ENCODE peak calls at places on chromosomes 4 and X, in ten cellular contexts. One of them, this sample, is unnamed.

GRCh38 chr4:5632043-5632440 is 76.3 kb downstream of the EVC2 start:
- DNase-seq in RWPE1: no peak
- DNase-seq in NCI-H2029 treated with DMSO at 0.1 percent for 48 hours: no peak
- DNase-seq in lower lobe of right lung: no peak
- DNase-seq in astrocyte of the spinal cord: no peak
- DNase-seq in stimulated activated naive CD4-positive, alpha-beta T cell treated with Interleukin-2 at 50 U/mL for 16 hours: no peak
- DNase-seq in sigmoid colon: no peak
- DNase-seq in GM03348: no peak
- DNase-seq in activated CD4-positive, alpha-beta T cell treated with anti-CD3 and anti-CD28 coated beads for 36 hours: no peak
- DNase-seq in stimulated activated CD4-positive, alpha-beta T cell treated with anti-CD3 and anti-CD28 coated beads, Interleukin-2, amount 100 ng/mL, for 48 hours: no peak
- DNase-seq in this sample: no peak

GRCh38 chrX:28124416-28124815 is 143.2 kb upstream of the DCAF8L1 start:
- DNase-seq in stimulated activated naive CD4-positive, alpha-beta T cell treated with Interleukin-2 at 50 U/mL for 16 hours: no peak
- DNase-seq in sigmoid colon: no peak
- DNase-seq in stimulated activated CD4-positive, alpha-beta T cell treated with anti-CD3 and anti-CD28 coated beads, Interleukin-2, amount 100 ng/mL, for 48 hours: no peak
- DNase-seq in activated CD4-positive, alpha-beta T cell treated with anti-CD3 and anti-CD28 coated beads for 36 hours: no peak
- DNase-seq in astrocyte of the spinal cord: no peak
- DNase-seq in GM03348: no peak
- DNase-seq in RWPE1: no peak
- DNase-seq in NCI-H2029 treated with DMSO at 0.1 percent for 48 hours: no peak
- DNase-seq in lower lobe of right lung: no peak
- DNase-seq in this sample: no peak

GRCh38 chrX:133448512-133449076 is 33.3 kb upstream of the GPC4 start:
- DNase-seq in GM03348: peak; percentile 17
- DNase-seq in activated CD4-positive, alpha-beta T cell treated with anti-CD3 and anti-CD28 coated beads for 36 hours: no peak
- DNase-seq in sigmoid colon: no peak
- DNase-seq in stimulated activated CD4-positive, alpha-beta T cell treated with anti-CD3 and anti-CD28 coated beads, Interleukin-2, amount 100 ng/mL, for 48 hours: no peak
- DNase-seq in RWPE1: no peak
- DNase-seq in astrocyte of the spinal cord: peak; percentile 4
- DNase-seq in NCI-H2029 treated with DMSO at 0.1 percent for 48 hours: peak; percentile 3
- DNase-seq in stimulated activated naive CD4-positive, alpha-beta T cell treated with Interleukin-2 at 50 U/mL for 16 hours: no peak
- DNase-seq in lower lobe of right lung: no peak
- DNase-seq in this sample: no peak

GRCh38 chr4:38160487-38161207 is 200.4 kb downstream of the PTTG2 start:
- DNase-seq in activated CD4-positive, alpha-beta T cell treated with anti-CD3 and anti-CD28 coated beads for 36 hours: peak; percentile 69
- DNase-seq in NCI-H2029 treated with DMSO at 0.1 percent for 48 hours: peak; percentile 94
- DNase-seq in sigmoid colon: peak; percentile 72
- DNase-seq in astrocyte of the spinal cord: peak; percentile 93
- DNase-seq in stimulated activated CD4-positive, alpha-beta T cell treated with anti-CD3 and anti-CD28 coated beads, Interleukin-2, amount 100 ng/mL, for 48 hours: peak; percentile 48
- DNase-seq in stimulated activated naive CD4-positive, alpha-beta T cell treated with Interleukin-2 at 50 U/mL for 16 hours: peak; percentile 44
- DNase-seq in RWPE1: peak; percentile 90
- DNase-seq in GM03348: peak; percentile 87
- DNase-seq in lower lobe of right lung: no peak
- DNase-seq in this sample: peak; percentile 98

GRCh38 chr4:17275836-17276235 is 236.1 kb downstream of the QDPR start:
- DNase-seq in lower lobe of right lung: no peak
- DNase-seq in stimulated activated CD4-positive, alpha-beta T cell treated with anti-CD3 and anti-CD28 coated beads, Interleukin-2, amount 100 ng/mL, for 48 hours: no peak
- DNase-seq in GM03348: no peak
- DNase-seq in NCI-H2029 treated with DMSO at 0.1 percent for 48 hours: no peak
- DNase-seq in stimulated activated naive CD4-positive, alpha-beta T cell treated with Interleukin-2 at 50 U/mL for 16 hours: no peak
- DNase-seq in RWPE1: no peak
- DNase-seq in activated CD4-positive, alpha-beta T cell treated with anti-CD3 and anti-CD28 coated beads for 36 hours: no peak
- DNase-seq in sigmoid colon: no peak
- DNase-seq in astrocyte of the spinal cord: no peak
- DNase-seq in this sample: no peak

GRCh38 chr4:133982533-133983224 is 218.9 kb downstream of the PABPC4L start:
- DNase-seq in stimulated activated CD4-positive, alpha-beta T cell treated with anti-CD3 and anti-CD28 coated beads, Interleukin-2, amount 100 ng/mL, for 48 hours: no peak
- DNase-seq in GM03348: no peak
- DNase-seq in NCI-H2029 treated with DMSO at 0.1 percent for 48 hours: no peak
- DNase-seq in activated CD4-positive, alpha-beta T cell treated with anti-CD3 and anti-CD28 coated beads for 36 hours: no peak
- DNase-seq in stimulated activated naive CD4-positive, alpha-beta T cell treated with Interleukin-2 at 50 U/mL for 16 hours: no peak
- DNase-seq in RWPE1: no peak
- DNase-seq in lower lobe of right lung: no peak
- DNase-seq in sigmoid colon: no peak
- DNase-seq in astrocyte of the spinal cord: peak; percentile 32
- DNase-seq in this sample: no peak

GRCh38 chr4:86294883-86295282 is 65.0 kb downstream of the MAPK10 start:
- DNase-seq in lower lobe of right lung: no peak
- DNase-seq in stimulated activated CD4-positive, alpha-beta T cell treated with anti-CD3 and anti-CD28 coated beads, Interleukin-2, amount 100 ng/mL, for 48 hours: no peak
- DNase-seq in RWPE1: no peak
- DNase-seq in NCI-H2029 treated with DMSO at 0.1 percent for 48 hours: no peak
- DNase-seq in GM03348: no peak
- DNase-seq in astrocyte of the spinal cord: no peak
- DNase-seq in stimulated activated naive CD4-positive, alpha-beta T cell treated with Interleukin-2 at 50 U/mL for 16 hours: no peak
- DNase-seq in activated CD4-positive, alpha-beta T cell treated with anti-CD3 and anti-CD28 coated beads for 36 hours: no peak
- DNase-seq in sigmoid colon: no peak
- DNase-seq in this sample: no peak

GRCh38 chrX:30504309-30504708 is 73.3 kb downstream of the TASL start:
- DNase-seq in sigmoid colon: no peak
- DNase-seq in GM03348: peak; percentile 18
- DNase-seq in NCI-H2029 treated with DMSO at 0.1 percent for 48 hours: peak; percentile 4
- DNase-seq in lower lobe of right lung: no peak
- DNase-seq in stimulated activated naive CD4-positive, alpha-beta T cell treated with Interleukin-2 at 50 U/mL for 16 hours: no peak
- DNase-seq in stimulated activated CD4-positive, alpha-beta T cell treated with anti-CD3 and anti-CD28 coated beads, Interleukin-2, amount 100 ng/mL, for 48 hours: no peak
- DNase-seq in RWPE1: no peak
- DNase-seq in astrocyte of the spinal cord: peak; percentile 45
- DNase-seq in activated CD4-positive, alpha-beta T cell treated with anti-CD3 and anti-CD28 coated beads for 36 hours: no peak
- DNase-seq in this sample: no peak

GRCh38 chrX:66110112-66110511 is 53.9 kb upstream of the HEPH start:
- DNase-seq in RWPE1: peak; percentile 11
- DNase-seq in activated CD4-positive, alpha-beta T cell treated with anti-CD3 and anti-CD28 coated beads for 36 hours: peak; percentile 16
- DNase-seq in GM03348: peak; percentile 5
- DNase-seq in sigmoid colon: no peak
- DNase-seq in lower lobe of right lung: no peak
- DNase-seq in stimulated activated naive CD4-positive, alpha-beta T cell treated with Interleukin-2 at 50 U/mL for 16 hours: no peak
- DNase-seq in NCI-H2029 treated with DMSO at 0.1 percent for 48 hours: no peak
- DNase-seq in stimulated activated CD4-positive, alpha-beta T cell treated with anti-CD3 and anti-CD28 coated beads, Interleukin-2, amount 100 ng/mL, for 48 hours: peak; percentile 0
- DNase-seq in astrocyte of the spinal cord: no peak
- DNase-seq in this sample: no peak

GRCh38 chr4:177255359-177255758 is 54.3 kb upstream of the NEIL3 start:
- DNase-seq in stimulated activated CD4-positive, alpha-beta T cell treated with anti-CD3 and anti-CD28 coated beads, Interleukin-2, amount 100 ng/mL, for 48 hours: no peak
- DNase-seq in lower lobe of right lung: no peak
- DNase-seq in stimulated activated naive CD4-positive, alpha-beta T cell treated with Interleukin-2 at 50 U/mL for 16 hours: no peak
- DNase-seq in NCI-H2029 treated with DMSO at 0.1 percent for 48 hours: no peak
- DNase-seq in GM03348: no peak
- DNase-seq in activated CD4-positive, alpha-beta T cell treated with anti-CD3 and anti-CD28 coated beads for 36 hours: no peak
- DNase-seq in sigmoid colon: no peak
- DNase-seq in RWPE1: no peak
- DNase-seq in astrocyte of the spinal cord: no peak
- DNase-seq in this sample: no peak

GRCh38 chr4:78058591-78059523 is 1.7 kb downstream of the FRAS1 start:
- DNase-seq in stimulated activated CD4-positive, alpha-beta T cell treated with anti-CD3 and anti-CD28 coated beads, Interleukin-2, amount 100 ng/mL, for 48 hours: no peak
- DNase-seq in astrocyte of the spinal cord: peak; percentile 29
- DNase-seq in RWPE1: peak; percentile 47
- DNase-seq in lower lobe of right lung: peak; percentile 61
- DNase-seq in activated CD4-positive, alpha-beta T cell treated with anti-CD3 and anti-CD28 coated beads for 36 hours: peak; percentile 23
- DNase-seq in stimulated activated naive CD4-positive, alpha-beta T cell treated with Interleukin-2 at 50 U/mL for 16 hours: no peak
- DNase-seq in GM03348: peak; percentile 79
- DNase-seq in sigmoid colon: peak; percentile 77
- DNase-seq in NCI-H2029 treated with DMSO at 0.1 percent for 48 hours: peak; percentile 56
- DNase-seq in this sample: peak; percentile 9

GRCh38 chr4:112514079-112514448 is 1.9 kb downstream of the NEUROG2 start:
- DNase-seq in stimulated activated naive CD4-positive, alpha-beta T cell treated with Interleukin-2 at 50 U/mL for 16 hours: no peak
- DNase-seq in NCI-H2029 treated with DMSO at 0.1 percent for 48 hours: no peak
- DNase-seq in GM03348: no peak
- DNase-seq in RWPE1: no peak
- DNase-seq in stimulated activated CD4-positive, alpha-beta T cell treated with anti-CD3 and anti-CD28 coated beads, Interleukin-2, amount 100 ng/mL, for 48 hours: no peak
- DNase-seq in sigmoid colon: no peak
- DNase-seq in astrocyte of the spinal cord: no peak
- DNase-seq in lower lobe of right lung: no peak
- DNase-seq in activated CD4-positive, alpha-beta T cell treated with anti-CD3 and anti-CD28 coated beads for 36 hours: peak; percentile 24
- DNase-seq in this sample: no peak

GRCh38 chrX:9729161-9729885 is 36.3 kb downstream of the GPR143 start:
- DNase-seq in stimulated activated CD4-positive, alpha-beta T cell treated with anti-CD3 and anti-CD28 coated beads, Interleukin-2, amount 100 ng/mL, for 48 hours: no peak
- DNase-seq in GM03348: no peak
- DNase-seq in activated CD4-positive, alpha-beta T cell treated with anti-CD3 and anti-CD28 coated beads for 36 hours: no peak
- DNase-seq in NCI-H2029 treated with DMSO at 0.1 percent for 48 hours: no peak
- DNase-seq in RWPE1: no peak
- DNase-seq in stimulated activated naive CD4-positive, alpha-beta T cell treated with Interleukin-2 at 50 U/mL for 16 hours: no peak
- DNase-seq in lower lobe of right lung: no peak
- DNase-seq in sigmoid colon: no peak
- DNase-seq in astrocyte of the spinal cord: peak; percentile 25
- DNase-seq in this sample: no peak

GRCh38 chr4:10417720-10418119 is 39.5 kb downstream of the ZNF518B start:
- DNase-seq in lower lobe of right lung: no peak
- DNase-seq in astrocyte of the spinal cord: no peak
- DNase-seq in stimulated activated naive CD4-positive, alpha-beta T cell treated with Interleukin-2 at 50 U/mL for 16 hours: no peak
- DNase-seq in NCI-H2029 treated with DMSO at 0.1 percent for 48 hours: no peak
- DNase-seq in RWPE1: no peak
- DNase-seq in activated CD4-positive, alpha-beta T cell treated with anti-CD3 and anti-CD28 coated beads for 36 hours: no peak
- DNase-seq in GM03348: no peak
- DNase-seq in sigmoid colon: no peak
- DNase-seq in stimulated activated CD4-positive, alpha-beta T cell treated with anti-CD3 and anti-CD28 coated beads, Interleukin-2, amount 100 ng/mL, for 48 hours: no peak
- DNase-seq in this sample: no peak

GRCh38 chr4:56313132-56313531 is 74.2 kb downstream of the AASDH start:
- DNase-seq in stimulated activated CD4-positive, alpha-beta T cell treated with anti-CD3 and anti-CD28 coated beads, Interleukin-2, amount 100 ng/mL, for 48 hours: no peak
- DNase-seq in NCI-H2029 treated with DMSO at 0.1 percent for 48 hours: no peak
- DNase-seq in lower lobe of right lung: no peak
- DNase-seq in sigmoid colon: no peak
- DNase-seq in activated CD4-positive, alpha-beta T cell treated with anti-CD3 and anti-CD28 coated beads for 36 hours: no peak
- DNase-seq in astrocyte of the spinal cord: no peak
- DNase-seq in RWPE1: no peak
- DNase-seq in stimulated activated naive CD4-positive, alpha-beta T cell treated with Interleukin-2 at 50 U/mL for 16 hours: no peak
- DNase-seq in GM03348: no peak
- DNase-seq in this sample: no peak

This sample was measured in brain microvascular endothelial cell.